ENCODE peak calls at places on chromosome 7, in seven cellular contexts. K is AG09309, W is ovary, G is IMR-90, H is cardiac fibroblast, J is glutamatergic neuron, X is thyroid gland. T is an unnamed sample.

GRCh38 chr7:113010377-113010776 is 76.2 kb downstream of the GPR85 start:
- DNase-seq in G (no peak), H (no peak), X (no peak), W (no peak), J (no peak), K (no peak), T (no peak)

GRCh38 chr7:124130-124949 is 68.0 kb upstream of the FAM20C start:
- DNase-seq in G (no peak), K (no peak), X (no peak), H (no peak), W (no peak), J (peak; percentile 62), T (no peak)

GRCh38 chr7:158076215-158076614 is 511.4 kb downstream of the PTPRN2 start:
- DNase-seq in K (no peak), J (no peak), X (no peak), G (no peak), H (no peak), W (no peak), T (no peak)

GRCh38 chr7:134174797-134175261 is 47.7 kb downstream of the LRGUK start:
- DNase-seq in J (no peak), H (peak; percentile 91), X (no peak), G (peak; percentile 91), W (no peak), K (peak; percentile 34), T (no peak)

GRCh38 chr7:20998309-20998708 is 211.6 kb upstream of the SP8 start:
- DNase-seq in X (no peak), K (no peak), J (no peak), W (no peak), H (no peak), G (no peak), T (no peak)

GRCh38 chr7:98203261-98203963 is 7.8 kb upstream of the BHLHA15 start:
- DNase-seq in H (no peak), G (no peak), K (no peak), X (no peak), W (no peak), J (no peak), T (no peak)

GRCh38 chr7:28503396-28503795 is 91.1 kb downstream of the CREB5 start:
- DNase-seq in G (peak; percentile 24), H (peak; percentile 2), K (no peak), W (no peak), J (no peak), X (no peak), T (no peak)

GRCh38 chr7:152522551-152522950 is 86.7 kb upstream of the KMT2C start:
- DNase-seq in K (no peak), W (peak; percentile 70), J (no peak), X (peak; percentile 50), G (no peak), H (no peak), T (no peak)

GRCh38 chr7:70890147-70890969 is 241.6 kb upstream of the GALNT17 start:
- DNase-seq in W (no peak), K (no peak), X (no peak), G (no peak), H (no peak), J (no peak), T (no peak)

GRCh38 chr7:100773491-100773890 is 40.1 kb downstream of the ZAN start:
- DNase-seq in X (no peak), K (no peak), G (no peak), H (no peak), W (no peak), J (no peak), T (no peak)

GRCh38 chr7:40680657-40681056 is 545.9 kb downstream of the SUGCT start:
- DNase-seq in J (no peak), K (no peak), G (no peak), X (no peak), W (no peak), H (peak; percentile 47), T (no peak)

GRCh38 chr7:149454006-149454405 is 6.9 kb downstream of the ZNF777 start:
- DNase-seq in W (no peak), K (no peak), H (no peak), J (no peak), X (no peak), G (no peak), T (no peak)

GRCh38 chr7:157791666-157792065 is 454.9 kb downstream of the DNAJB6 start:
- DNase-seq in X (no peak), W (no peak), G (no peak), H (no peak), J (no peak), K (no peak), T (no peak)

GRCh38 chr7:4765776-4766490 is 9.5 kb upstream of the AP5Z1 start:
- DNase-seq in H (no peak), G (no peak), J (no peak), X (no peak), K (no peak), W (no peak), T (no peak)
- TF ChIP-seq CTCF in H (peak; percentile 21), G (peak; percentile 23), J (no peak), X (no peak), K (peak; percentile 38), W (no peak), T (peak; percentile 31)

DNA sequence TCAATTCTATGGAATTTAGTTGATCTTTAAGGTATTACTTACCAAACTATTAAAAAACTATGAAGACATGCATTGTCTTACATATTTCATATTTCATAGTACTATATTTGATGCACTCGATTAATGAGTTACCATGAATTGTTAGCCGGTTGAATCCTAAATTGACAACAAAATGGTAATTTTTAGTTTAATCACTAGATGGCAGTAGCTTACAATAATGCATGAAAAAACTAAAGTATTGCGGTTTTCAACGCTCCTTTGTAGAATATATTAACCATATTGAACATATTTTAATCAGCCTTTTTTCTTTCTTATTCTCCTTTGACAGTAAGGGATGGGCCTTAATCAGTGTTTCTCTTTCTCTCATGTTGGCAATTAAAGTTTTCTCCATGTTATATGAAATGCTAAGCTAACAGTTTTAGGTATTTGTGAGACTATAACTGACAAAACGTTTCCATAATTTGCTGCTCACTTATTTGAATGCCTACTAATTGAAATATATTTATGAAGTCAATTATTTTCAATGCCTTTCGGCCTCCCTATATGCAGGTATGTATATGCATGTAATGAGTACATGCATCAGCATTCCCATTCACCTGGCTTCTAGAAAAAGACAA is 48.5 kb upstream of the ARL4A start:
- DNase-seq in J (no peak), G (peak; percentile 54), W (no peak), X (no peak), K (peak; percentile 10), H (peak; percentile 65), T (no peak)
- TF ChIP-seq CTCF in J (peak; percentile 83), G (peak; percentile 76), W (peak; percentile 7), X (peak; percentile 73), K (peak; percentile 42), H (peak; percentile 41), T (peak; percentile 83)

GRCh38 chr7:83270407-83270806 is 107.7 kb upstream of the PCLO start:
- DNase-seq in X (no peak), W (no peak), H (no peak), G (no peak), J (no peak), K (no peak), T (no peak)

GRCh38 chr7:83273699-83274098 is 111.0 kb upstream of the PCLO start:
- DNase-seq in H (no peak), W (no peak), X (no peak), J (no peak), K (no peak), G (no peak), T (no peak)

GRCh38 chr7:83276250-83276649 is 113.6 kb upstream of the PCLO start:
- DNase-seq in W (no peak), K (no peak), G (no peak), H (no peak), X (no peak), J (no peak), T (no peak)

GRCh38 chr7:83267141-83267631 is 104.5 kb upstream of the PCLO start:
- DNase-seq in G (no peak), K (no peak), X (no peak), J (no peak), H (peak; percentile 3), W (no peak), T (no peak)

GRCh38 chr7:83271212-83272099 is 108.8 kb upstream of the PCLO start:
- DNase-seq in J (no peak), G (peak; percentile 19), W (no peak), X (no peak), H (peak; percentile 52), K (no peak), T (no peak)
- TF ChIP-seq CTCF in J (no peak), G (peak; percentile 27), W (no peak), X (peak; percentile 52), H (peak; percentile 21), K (no peak), T (peak; percentile 68)

DNA sequence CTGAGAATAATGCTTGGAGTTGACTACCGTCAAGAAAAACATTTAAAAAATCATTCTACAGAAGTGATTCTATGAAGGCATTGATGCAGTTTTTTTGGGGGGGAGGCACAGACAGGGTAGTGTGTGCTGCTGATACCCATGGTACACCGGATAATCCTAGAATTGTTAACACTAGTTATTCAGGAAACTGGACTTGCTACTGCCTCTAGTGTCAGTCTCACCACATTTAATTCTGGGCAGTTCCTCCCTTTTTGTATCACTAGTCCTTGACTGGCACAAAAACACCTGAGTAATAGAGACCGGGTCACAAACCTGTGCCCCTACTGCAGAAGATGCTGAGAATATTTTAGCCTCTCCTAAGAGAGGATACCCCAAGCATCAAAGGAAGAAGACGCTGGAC is 13.0 kb upstream of the TCAF1 start:
- DNase-seq in J (no peak), H (no peak), X (no peak), G (no peak), W (no peak), K (no peak), T (no peak)
- TF ChIP-seq CTCF in J (no peak), H (peak; percentile 7), X (no peak), G (no peak), W (no peak), K (no peak), T (no peak)

GRCh38 chr7:4845740-4846142 is 16.1 kb downstream of the PAPOLB start:
- DNase-seq in G (no peak), W (peak; percentile 69), X (peak; percentile 74), H (peak; percentile 15), K (no peak), J (peak; percentile 74), T (no peak)
- TF ChIP-seq CTCF in G (no peak), W (no peak), X (peak; percentile 22), H (peak; percentile 41), K (peak; percentile 23), J (peak; percentile 57), T (peak; percentile 44)

GRCh38 chr7:66114743-66115727 is at the start of gene CRCP:
- DNase-seq in H (peak; percentile 79), X (peak; percentile 81), J (peak; percentile 79), K (no peak), W (peak; percentile 89), G (peak; percentile 70), T (peak; percentile 65)
- TF ChIP-seq CTCF in H (peak; percentile 57), X (no peak), J (no peak), K (peak; percentile 40), W (no peak), G (peak; percentile 44), T (peak; percentile 53)

T was measured in neural crest cell.